ENCODE peak calls at places on chromosomes 11 and 22, in four cellular contexts. S, N, J and X are unnamed samples.

GRCh38 chr22:33357894-33358440 is 299.8 kb upstream of the SYN3 start:
- DNase-seq in N (no peak), J (no peak), S (no peak), X (no peak)

GRCh38 chr11:116990061-116990473 is 108.2 kb downstream of the SIK3 start:
- DNase-seq in S (peak), J (no peak), N (no peak), X (peak)

GRCh38 chr22:32620992-32621391 is 146.4 kb downstream of the FBXO7 start:
- DNase-seq in J (no peak), N (no peak), S (no peak), X (no peak)

GRCh38 chr11:44609028-44609782 is 43.7 kb downstream of the CD82 start:
- DNase-seq in S (no peak), N (no peak), J (no peak), X (no peak)

GRCh38 chr11:47148903-47149535 is 27.7 kb downstream of the ARFGAP2 start:
- DNase-seq in N (no peak), S (no peak), J (no peak), X (peak)

GRCh38 chr22:47197735-47198500 is 435.5 kb downstream of the TBC1D22A start:
- DNase-seq in J (peak), S (no peak), N (peak), X (no peak)

GRCh38 chr11:42521994-42522393 is 789.8 kb upstream of the API5 start:
- DNase-seq in S (peak), J (no peak), N (no peak), X (no peak)

GRCh38 chr11:68825603-68826002 is 16.1 kb downstream of the CPT1A start:
- DNase-seq in J (peak), S (no peak), N (peak), X (no peak)

DNA sequence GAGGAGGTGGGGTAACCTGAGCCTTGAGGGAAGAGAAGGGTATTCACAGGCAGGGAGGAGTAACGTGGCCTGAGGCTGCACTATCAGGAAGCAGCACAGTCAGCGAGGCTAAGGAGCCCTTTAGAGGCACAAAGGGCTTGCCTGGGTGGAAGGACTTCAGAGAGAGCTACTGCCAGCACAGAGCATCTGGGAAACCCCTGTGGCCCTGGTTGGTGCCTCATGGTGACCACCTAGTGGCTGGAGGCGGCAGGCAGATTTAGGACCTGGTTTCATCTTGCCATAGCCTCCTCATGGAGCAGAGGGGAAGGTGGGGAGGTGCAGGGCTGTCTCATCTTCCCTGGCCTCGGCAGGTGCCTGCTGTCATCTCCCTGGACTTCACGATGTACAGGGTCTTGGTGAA is 64.5 kb downstream of the MPPED1 start:
- DNase-seq in J (no peak), S (no peak), N (no peak), X (no peak)
- TF ChIP-seq CTCF in J (no peak), S (no peak), N (no peak), X (no peak)

GRCh38 chr11:130827697-130828377 is 88.4 kb downstream of the SNX19 start:
- DNase-seq in N (peak), J (no peak), S (peak), X (no peak)
- TF ChIP-seq CTCF in N (no peak), J (peak), S (peak), X (peak)

GRCh38 chr11:118644496-118644895 is 35.0 kb downstream of the TREH start:
- DNase-seq in S (no peak), J (no peak), N (no peak), X (no peak)

GRCh38 chr11:118646393-118646792 is 33.1 kb downstream of the TREH start:
- DNase-seq in N (no peak), J (no peak), S (no peak), X (no peak)

GRCh38 chr11:118645066-118645715 is 34.3 kb downstream of the TREH start:
- DNase-seq in N (no peak), S (no peak), J (no peak), X (no peak)

GRCh38 chr11:118643142-118643994 is 36.0 kb downstream of the PHLDB1 start:
- DNase-seq in N (no peak), S (no peak), J (no peak), X (no peak)

GRCh38 chr11:118643995-118644345 is 35.5 kb downstream of the TREH start:
- DNase-seq in J (no peak), N (no peak), S (no peak), X (no peak)
- TF ChIP-seq CTCF in J (no peak), N (no peak), S (no peak), X (no peak)

GRCh38 chr11:32312865-32313403 is 122.4 kb downstream of the WT1 start:
- DNase-seq in J (no peak), N (no peak), S (peak), X (no peak)
- TF ChIP-seq CTCF in J (peak), N (no peak), S (peak), X (peak)

DNA sequence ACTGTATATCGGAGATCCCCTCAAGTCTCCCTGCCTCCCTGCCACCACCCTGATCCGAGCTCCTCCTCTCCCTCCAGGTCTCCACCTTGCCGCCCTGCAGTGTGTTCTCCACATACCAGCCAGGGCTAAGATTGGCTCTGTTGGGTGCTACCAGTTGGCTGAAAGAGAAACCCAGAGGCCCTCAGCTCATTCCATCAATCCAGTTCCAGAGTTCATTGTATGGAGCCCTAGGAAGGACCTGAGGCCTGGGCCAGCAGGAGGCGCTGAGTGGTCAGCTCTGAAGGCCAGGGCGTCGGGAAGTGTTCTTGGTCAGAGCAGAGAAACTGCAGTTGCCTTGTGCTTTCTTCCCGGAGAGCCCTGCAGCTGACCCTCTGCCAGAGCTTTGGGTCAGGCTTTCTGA is 2.2 kb upstream of the TOP3B start:
- DNase-seq in N (no peak), S (peak), J (no peak), X (no peak)
- TF ChIP-seq CTCF in N (no peak), S (peak), J (peak), X (peak)

GRCh38 chr11:76717369-76717768 is 46.8 kb upstream of the LRRC32 start:
- DNase-seq in S (no peak), J (no peak), N (no peak), X (no peak)

GRCh38 chr11:76713499-76713898 is 43.0 kb upstream of the LRRC32 start:
- DNase-seq in S (no peak), J (no peak), N (no peak), X (no peak)

GRCh38 chr11:76716268-76716667 is 45.7 kb upstream of the LRRC32 start:
- DNase-seq in N (no peak), S (no peak), J (no peak), X (no peak)

GRCh38 chr11:76712125-76712524 is 41.6 kb upstream of the LRRC32 start:
- DNase-seq in N (no peak), S (no peak), J (no peak), X (no peak)

DNA sequence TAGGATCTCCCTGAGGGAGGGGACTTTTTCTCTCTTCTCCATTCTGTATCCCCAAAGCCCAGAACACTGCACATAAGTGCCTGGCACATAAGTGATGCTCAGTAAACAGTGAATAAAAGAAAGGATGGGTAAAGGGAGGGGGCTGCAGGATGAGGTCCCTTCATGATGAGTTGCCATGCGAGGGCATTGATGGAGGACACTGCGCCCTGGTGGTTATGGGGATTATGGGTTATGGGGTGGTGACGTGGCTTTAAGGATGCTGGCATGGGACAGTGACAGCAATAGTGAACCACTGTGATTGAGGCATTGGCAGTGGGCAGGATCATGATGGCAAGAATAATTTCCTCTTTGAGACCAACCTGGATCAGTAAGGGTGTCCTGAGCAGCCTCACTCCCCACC is 43.9 kb upstream of the LRRC32 start:
- DNase-seq in J (no peak), S (no peak), N (no peak), X (no peak)
- TF ChIP-seq CTCF in J (no peak), S (peak), N (no peak), X (no peak)

DNA sequence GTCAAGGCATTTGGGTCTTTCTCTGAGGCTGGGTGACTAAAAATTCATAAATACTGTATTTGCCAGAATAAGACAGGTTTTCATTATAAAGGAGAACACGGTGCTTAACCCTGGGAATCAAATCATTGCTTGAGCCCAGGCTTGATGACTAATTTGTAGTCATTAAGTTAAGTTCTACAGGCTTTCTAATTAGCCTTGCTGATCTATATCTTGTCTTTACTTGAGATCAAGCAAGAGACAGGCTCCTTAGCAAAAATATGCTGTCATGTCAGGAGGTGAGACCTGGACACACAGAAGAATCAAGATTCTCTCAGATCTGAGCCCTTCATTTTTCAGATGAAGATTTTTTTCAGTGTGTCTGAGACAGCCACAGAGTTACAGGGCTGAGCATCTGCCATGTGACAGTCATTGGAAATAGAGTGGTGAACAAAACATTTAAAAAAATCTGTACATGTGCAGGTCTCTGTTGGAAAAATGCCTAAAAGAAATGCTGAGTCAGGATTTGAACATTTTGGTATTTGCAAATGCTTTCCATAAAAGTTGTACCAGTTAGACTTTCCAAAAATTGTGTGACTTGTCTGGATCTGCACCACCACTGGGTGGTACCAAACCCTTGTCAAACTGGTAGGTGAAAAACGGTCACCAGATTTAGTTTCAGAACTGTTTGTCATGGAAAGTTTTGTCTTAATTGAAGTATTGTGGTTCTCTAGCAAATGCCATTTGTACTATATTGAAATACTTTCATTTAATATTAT is 14.7 kb downstream of the ACAT1 start:
- DNase-seq in N (no peak), J (no peak), S (peak), X (no peak)
- TF ChIP-seq CTCF in N (no peak), J (no peak), S (peak), X (peak)

DNA sequence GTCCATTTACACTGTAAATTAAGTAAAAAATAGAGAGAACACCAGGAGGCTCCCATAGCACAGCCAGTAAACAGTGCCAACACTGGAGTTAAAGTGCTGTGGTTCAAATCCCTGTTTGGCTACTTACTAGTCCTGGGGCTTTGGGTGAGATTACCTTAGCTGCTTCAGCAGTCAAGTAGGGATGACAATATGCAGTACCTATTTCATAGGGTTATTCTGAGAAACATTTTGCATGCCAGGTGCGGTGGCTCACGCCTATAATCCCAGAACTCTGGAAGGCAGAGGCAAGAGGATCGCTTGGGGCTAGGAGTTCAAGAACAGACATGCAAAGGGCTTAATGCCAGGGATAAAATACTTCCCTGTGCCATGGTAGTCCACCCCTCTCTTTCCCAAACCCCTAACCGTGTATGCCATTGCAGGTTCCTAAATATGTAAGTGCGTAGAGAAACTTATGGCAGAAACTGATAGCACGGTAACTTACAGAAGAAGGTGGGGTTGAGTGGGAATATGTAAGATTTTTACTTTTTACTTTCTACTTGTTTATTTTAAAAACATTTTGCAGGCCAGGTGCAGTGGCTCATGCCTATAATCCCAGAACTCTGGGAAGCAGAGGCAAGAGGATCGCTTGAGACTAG is 86.4 kb upstream of the PICALM start:
- DNase-seq in N (no peak), S (no peak), J (no peak), X (no peak)
- TF ChIP-seq CTCF in N (no peak), S (no peak), J (no peak), X (no peak)

DNA sequence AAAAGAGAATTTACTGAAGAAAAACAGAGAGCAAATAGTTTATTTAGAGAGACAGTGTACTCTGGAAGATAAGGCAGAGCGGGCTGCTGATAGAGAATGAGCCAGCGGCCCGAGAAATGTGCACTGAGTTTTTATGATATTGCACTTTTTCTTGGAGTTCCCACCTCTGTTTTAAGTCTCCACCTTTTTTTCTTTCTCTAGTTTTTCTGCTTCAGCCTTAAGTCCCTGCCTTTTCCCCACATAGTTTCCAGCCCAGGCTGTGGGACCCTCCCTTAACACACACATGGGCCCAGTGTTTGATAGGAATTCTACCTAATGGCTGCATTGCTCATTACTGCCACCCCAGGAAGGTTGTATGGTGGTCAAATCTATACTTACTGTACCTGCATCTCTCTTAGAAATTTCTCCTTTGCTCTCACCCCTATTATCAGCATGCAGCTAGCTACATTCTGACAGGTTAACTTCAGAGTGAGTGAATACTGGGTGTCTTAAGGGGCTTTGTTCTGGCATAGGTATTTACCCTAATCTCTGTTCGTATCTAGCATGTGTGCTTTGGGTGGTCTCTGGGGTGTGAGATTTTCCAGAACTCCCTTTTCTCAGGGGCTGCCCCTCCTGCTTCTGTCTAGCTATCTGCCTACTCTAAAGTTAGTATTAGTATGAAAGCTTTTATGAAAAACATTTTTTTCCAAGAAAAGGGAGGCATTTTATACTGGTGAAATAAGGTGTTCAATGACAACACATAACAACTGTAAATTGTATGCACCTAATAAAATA is 127.3 kb upstream of the TOP3B start:
- DNase-seq in J (no peak), N (no peak), S (no peak), X (no peak)
- TF ChIP-seq CTCF in J (peak), N (no peak), S (peak), X (no peak)

DNA sequence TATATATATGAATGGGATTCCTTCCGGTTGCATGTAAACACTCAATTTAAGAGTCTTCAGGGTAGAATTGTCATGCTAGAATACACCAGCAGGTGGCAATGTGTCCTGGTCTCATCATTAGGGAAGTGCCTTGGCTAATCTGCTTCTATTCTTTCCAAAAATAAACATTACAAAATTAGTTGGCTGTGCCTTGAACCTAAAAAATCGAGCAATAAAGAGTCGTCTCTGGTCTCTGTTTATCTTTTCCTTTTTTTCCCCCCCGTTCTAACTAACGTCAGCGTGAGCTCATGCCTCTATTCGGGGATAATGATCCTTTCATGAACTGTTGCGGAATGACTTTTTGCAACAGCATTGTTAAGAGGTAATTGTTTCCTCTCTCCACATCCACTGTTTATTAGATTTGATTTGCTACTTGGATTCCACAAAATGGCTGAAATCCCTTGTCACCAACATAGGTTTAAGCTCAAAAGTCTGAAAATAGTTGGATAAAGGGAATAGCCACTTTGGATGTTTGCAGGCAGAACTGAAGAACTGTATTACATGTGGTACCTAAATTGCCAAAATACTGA is 1.2 kb upstream of the ARHGEF12 start:
- DNase-seq in J (no peak), N (peak), S (peak), X (peak)
- TF ChIP-seq CTCF in J (peak), N (peak), S (peak), X (peak)